ENCODE peak calls at places on chromosomes 3 and 15, in five cellular contexts. F, P, M, D and R are unnamed samples.

GRCh38 chr15:52010633-52011595 is 8.1 kb upstream of the MAPK6 start:
- DNase-seq in M (no peak), F (peak), D (peak), P (peak), R (no peak)

GRCh38 chr3:155026999-155027591 is 53.0 kb upstream of the MME start:
- DNase-seq in D (peak), M (no peak), F (no peak), P (peak), R (no peak)

GRCh38 chr3:62611541-62612240 is 238.3 kb upstream of the FEZF2 start:
- DNase-seq in D (peak), P (no peak), M (no peak), F (no peak), R (no peak)

GRCh38 chr15:77440378-77440999 is 19.8 kb downstream of the HMG20A start:
- DNase-seq in P (no peak), D (peak), F (no peak), M (no peak), R (no peak)

GRCh38 chr3:50648297-50648696 is 26.4 kb upstream of the DOCK3 start:
- DNase-seq in F (no peak), D (no peak), P (no peak), M (peak), R (no peak)

GRCh38 chr3:1404270-1404669 is 311.4 kb downstream of the CNTN6 start:
- DNase-seq in D (peak), F (peak), M (peak), P (no peak), R (no peak)

GRCh38 chr15:48671381-48672022 is 26.0 kb upstream of the FBN1 start:
- DNase-seq in M (no peak), D (peak), F (no peak), P (peak), R (no peak)

GRCh38 chr3:21839592-21839991 is 88.6 kb upstream of the ZNF385D start:
- DNase-seq in F (no peak), P (peak), D (peak), M (no peak), R (no peak)

GRCh38 chr3:49158108-49158709 is 7.9 kb downstream of the CCDC71 start:
- DNase-seq in P (no peak), D (no peak), M (peak), F (peak), R (peak)

GRCh38 chr3:41997702-41998551 is 36.0 kb upstream of the ULK4 start:
- DNase-seq in M (peak), P (no peak), F (no peak), D (peak), R (no peak)

GRCh38 chr15:70453238-70453637 is 310.1 kb downstream of the UACA start:
- DNase-seq in P (no peak), F (no peak), M (no peak), D (no peak), R (no peak)

GRCh38 chr3:6805236-6805635 is 55.7 kb upstream of the GRM7 start:
- DNase-seq in M (no peak), D (no peak), F (no peak), P (no peak), R (no peak)

GRCh38 chr15:71802770-71803169 is 7.6 kb upstream of the NR2E3 start:
- DNase-seq in M (peak), F (no peak), P (no peak), D (no peak), R (no peak)

GRCh38 chr15:67379530-67379929 is 124.9 kb downstream of the IQCH start:
- DNase-seq in F (no peak), P (no peak), D (no peak), M (no peak), R (no peak)

GRCh38 chr3:158352551-158352950 is 218.4 kb upstream of the MLF1 start:
- DNase-seq in P (peak), D (peak), M (no peak), F (no peak), R (no peak)

GRCh38 chr15:63553388-63553791 is 43.8 kb upstream of the FBXL22 start:
- DNase-seq in M (no peak), F (peak), P (peak), D (peak), R (no peak)

GRCh38 chr15:52466134-52466701 is 62.5 kb downstream of the MYO5A start:
- DNase-seq in M (peak), D (no peak), P (no peak), F (no peak), R (peak)

GRCh38 chr3:143442761-143443477 is 323.3 kb downstream of the CHST2 start:
- DNase-seq in P (no peak), M (no peak), D (peak), F (no peak), R (no peak)

GRCh38 chr3:30308131-30308530 is 298.3 kb upstream of the TGFBR2 start:
- DNase-seq in F (no peak), M (no peak), D (peak), P (peak), R (no peak)

GRCh38 chr15:33699691-33700447 is 268.4 kb upstream of the CHRM5 start:
- DNase-seq in P (no peak), M (peak), D (peak), F (no peak), R (no peak)

GRCh38 chr15:89171136-89172072 is 50.0 kb downstream of the RLBP1 start:
- DNase-seq in M (peak), D (peak), F (peak), P (no peak), R (no peak)

GRCh38 chr3:194607592-194608386 is 25.4 kb downstream of the TMEM44 start:
- DNase-seq in D (no peak), P (no peak), M (no peak), F (peak), R (no peak)

GRCh38 chr15:68469162-68470048 is 37.4 kb upstream of the ITGA11 start:
- DNase-seq in M (no peak), D (no peak), P (no peak), F (no peak), R (no peak)

GRCh38 chr3:138915503-138916498 is 31.1 kb downstream of the FOXL2 start:
- DNase-seq in P (peak), D (peak), M (peak), F (peak), R (peak)

GRCh38 chr3:106707347-106707746 is 669.9 kb upstream of the CCDC54 start:
- DNase-seq in P (no peak), D (no peak), F (no peak), M (no peak), R (no peak)

GRCh38 chr3:52262447-52262846 is 16.0 kb downstream of the WDR82 start:
- DNase-seq in D (no peak), P (no peak), M (no peak), F (no peak), R (no peak)

GRCh38 chr3:183339461-183340086 is 86.5 kb downstream of the B3GNT5 start:
- DNase-seq in M (no peak), P (no peak), D (no peak), F (no peak), R (no peak)

GRCh38 chr3:28151608-28152228 is 89.7 kb upstream of the CMC1 start:
- DNase-seq in F (no peak), D (peak), P (no peak), M (no peak), R (no peak)

GRCh38 chr3:159814161-159814560 is 174.5 kb upstream of the IL12A start:
- DNase-seq in M (no peak), P (no peak), F (no peak), D (peak), R (no peak)

GRCh38 chr3:94548581-94549316 is 485.9 kb downstream of the NSUN3 start:
- DNase-seq in P (no peak), M (peak), F (no peak), D (no peak), R (no peak)

GRCh38 chr3:196246612-196247308 is 30.4 kb downstream of the SLC51A start:
- DNase-seq in F (no peak), D (peak), P (peak), M (no peak), R (no peak)

GRCh38 chr15:80514071-80514780 is 110.0 kb downstream of the ARNT2 start:
- DNase-seq in P (peak), D (peak), F (no peak), M (no peak), R (no peak)

GRCh38 chr3:47476644-47477199 is 981 bp upstream of the SCAP start:
- DNase-seq in P (no peak), F (no peak), M (no peak), D (no peak), R (no peak)

GRCh38 chr3:172177803-172178316 is 138.5 kb downstream of the FNDC3B start:
- DNase-seq in D (no peak), P (no peak), F (no peak), M (no peak), R (no peak)

GRCh38 chr15:67094001-67094826 is 28.8 kb downstream of the SMAD3 start:
- DNase-seq in D (no peak), P (no peak), F (no peak), M (no peak), R (no peak)

GRCh38 chr15:41698779-41699178 is 38.6 kb downstream of the MGA start:
- DNase-seq in M (no peak), P (peak), F (no peak), D (peak), R (no peak)

GRCh38 chr15:41692049-41692448 is 31.8 kb downstream of the MGA start:
- DNase-seq in F (no peak), M (no peak), D (no peak), P (no peak), R (no peak)

GRCh38 chr15:41691471-41691870 is 31.3 kb downstream of the MGA start:
- DNase-seq in F (no peak), D (peak), P (no peak), M (no peak), R (no peak)

GRCh38 chr15:41693757-41694156 is 33.6 kb downstream of the MGA start:
- DNase-seq in P (no peak), M (no peak), D (no peak), F (no peak), R (no peak)

DNA sequence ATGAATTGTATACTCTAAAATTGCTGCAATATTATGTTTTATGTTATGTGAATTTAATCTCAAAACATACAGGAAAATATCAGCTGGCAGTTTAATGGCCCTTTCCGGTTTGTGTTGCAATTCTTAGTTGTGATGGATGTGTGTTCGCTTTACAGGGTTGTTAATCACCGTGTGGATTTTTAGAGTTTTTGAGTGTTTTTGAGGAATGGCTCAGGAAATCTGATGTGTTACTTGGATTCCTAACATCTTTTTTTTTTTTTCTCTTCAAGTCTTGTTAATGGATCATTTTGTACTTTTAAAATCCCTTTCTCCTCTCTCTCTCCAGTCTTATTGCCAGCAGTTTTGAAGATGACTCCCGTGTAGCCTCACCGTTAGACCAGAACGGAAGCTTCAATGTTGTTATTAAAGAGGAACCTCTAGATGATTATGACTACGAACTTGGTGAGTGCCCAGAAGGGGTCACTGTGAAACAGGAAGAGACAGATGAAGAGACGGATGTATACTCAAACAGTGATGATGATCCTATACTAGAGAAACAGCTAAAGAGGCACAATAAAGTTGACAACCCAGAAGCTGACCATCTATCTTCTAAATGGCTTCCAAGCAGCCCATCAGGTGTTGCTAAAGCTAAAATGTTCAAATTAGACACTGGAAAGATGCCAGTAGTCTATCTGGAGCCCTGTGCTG is 35.7 kb downstream of the MGA start:
- DNase-seq in F (no peak), P (no peak), D (peak), M (peak), R (peak)
- TF ChIP-seq CTCF in F (no peak), P (no peak), D (peak), M (peak), R (peak)

GRCh38 chr3:12541625-12542024 is 3.7 kb downstream of the MKRN2OS start:
- DNase-seq in M (peak), P (no peak), D (peak), F (no peak), R (no peak)
- TF ChIP-seq CTCF in M (peak), P (peak), D (peak), F (no peak), R (no peak)

GRCh38 chr3:190224466-190225185 is 97.6 kb downstream of the CLDN1 start:
- DNase-seq in M (no peak), F (no peak), P (no peak), D (no peak), R (no peak)
- TF ChIP-seq CTCF in M (no peak), F (no peak), P (no peak), D (no peak), R (no peak)

DNA sequence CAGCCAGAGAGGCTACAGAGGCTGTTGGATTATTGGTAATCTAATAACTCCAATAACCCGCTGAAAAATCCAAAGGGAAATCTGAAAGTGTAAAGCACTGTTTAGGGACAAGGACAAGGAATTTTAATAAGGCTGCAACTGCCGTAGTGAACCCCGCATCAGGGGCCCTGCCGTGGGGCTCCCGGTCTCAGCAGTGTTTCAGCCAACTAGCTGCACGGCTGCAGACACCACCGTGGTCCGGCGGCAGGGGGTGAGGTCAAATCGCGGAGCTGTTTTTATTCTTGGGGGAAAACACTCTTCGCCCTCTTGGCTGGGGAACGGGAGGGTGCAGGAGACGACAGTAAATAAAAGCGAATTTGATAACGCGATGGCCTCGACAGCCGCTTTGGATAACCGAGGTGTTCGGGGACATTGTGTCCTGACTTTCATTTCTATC is 6.1 kb downstream of the BCL6 start:
- DNase-seq in P (no peak), M (peak), D (no peak), F (no peak), R (no peak)
- TF ChIP-seq CTCF in P (peak), M (no peak), D (no peak), F (no peak), R (peak)

DNA sequence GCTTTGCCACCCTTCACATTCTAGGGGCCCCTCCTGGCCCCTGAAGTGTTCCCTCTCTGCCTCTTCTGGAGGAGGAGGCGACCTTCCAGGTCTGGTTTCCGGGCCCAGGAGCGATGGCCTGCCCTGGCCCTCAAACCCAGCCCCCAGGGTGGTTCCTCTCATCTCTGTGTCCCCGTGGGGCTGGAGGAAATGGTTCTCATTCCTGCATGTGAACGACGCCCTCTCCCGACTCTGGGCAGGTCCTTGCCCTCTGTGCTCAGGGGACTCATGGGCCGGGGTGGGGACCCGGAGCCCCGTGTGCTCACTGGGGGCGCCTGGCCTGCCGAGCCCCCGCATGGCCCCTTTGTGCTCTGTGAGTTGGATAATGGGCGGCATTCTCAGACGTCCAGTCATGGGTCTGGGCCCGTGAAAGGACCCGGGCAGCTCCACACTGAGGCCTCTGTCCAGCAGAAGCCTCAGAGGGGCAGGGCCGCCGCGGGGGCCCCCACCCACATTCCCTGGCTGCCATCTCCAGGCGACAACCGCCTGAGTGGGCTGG is 5.4 kb upstream of the PLXND1 start:
- DNase-seq in F (no peak), M (peak), P (no peak), D (peak), R (no peak)
- TF ChIP-seq CTCF in F (no peak), M (no peak), P (peak), D (no peak), R (no peak)

DNA sequence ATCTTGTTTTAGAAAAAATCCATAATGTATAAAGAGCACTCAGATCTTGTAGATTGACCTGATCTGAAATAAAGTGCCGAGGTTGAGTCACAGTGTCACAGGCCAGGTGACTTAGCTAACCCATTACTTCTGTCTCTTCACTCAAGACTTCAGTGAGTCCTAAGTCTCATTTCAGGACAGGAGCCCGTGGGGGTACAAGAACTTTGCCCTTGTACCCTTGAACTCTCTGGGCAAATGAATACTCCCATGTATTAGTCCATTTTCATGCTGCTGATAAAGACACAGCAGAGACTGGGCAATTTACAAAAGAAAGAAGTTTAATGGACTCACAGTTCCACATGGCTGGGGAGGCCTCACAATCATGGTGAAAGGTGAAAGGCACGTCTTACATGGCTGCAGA is 160.2 kb downstream of the ZPLD1 start:
- DNase-seq in D (no peak), P (no peak), M (no peak), F (no peak), R (no peak)
- TF ChIP-seq CTCF in D (no peak), P (no peak), M (no peak), F (no peak), R (no peak)

DNA sequence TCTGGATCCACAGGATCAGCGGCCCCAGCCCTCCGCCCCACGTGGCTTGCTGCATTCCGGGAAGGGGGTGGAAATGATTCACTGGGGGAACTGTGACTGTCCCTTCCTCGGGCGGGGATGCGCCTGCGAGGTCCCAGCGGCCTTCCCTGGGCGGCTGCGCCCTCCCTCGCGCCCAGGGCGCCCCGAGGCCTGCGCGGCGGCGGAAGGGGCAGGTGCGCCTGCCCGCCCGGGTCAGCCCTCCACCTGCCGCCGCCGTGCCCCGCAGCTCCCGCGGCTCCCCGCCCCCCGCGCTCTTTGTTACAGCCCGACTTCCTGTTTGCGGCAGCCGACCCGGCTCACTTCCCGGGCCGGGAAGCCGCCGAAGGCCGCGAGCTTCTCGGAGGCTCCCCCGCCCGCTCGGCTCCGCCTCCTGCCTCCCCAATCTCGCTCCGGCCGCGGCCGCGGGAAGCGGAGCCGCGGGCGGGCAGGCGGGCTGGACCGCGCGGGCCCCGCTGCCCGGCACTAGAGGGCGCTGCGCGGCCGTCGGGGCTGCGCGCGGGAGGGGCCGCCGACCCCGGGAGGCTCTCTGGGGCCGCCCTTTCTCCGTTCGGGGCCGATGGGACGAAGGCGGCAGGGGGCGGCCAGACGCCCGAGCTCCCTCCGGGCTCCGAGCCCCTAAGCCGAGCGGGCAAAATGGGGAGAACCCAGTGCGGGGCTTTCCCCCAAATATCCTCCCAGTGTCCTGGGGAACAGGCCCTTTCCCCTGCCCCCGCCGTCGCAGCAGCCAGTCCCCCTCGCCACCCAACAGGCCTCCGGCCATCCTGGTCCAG is 11.5 kb upstream of the CHAC1 start:
- DNase-seq in F (peak), P (no peak), D (peak), M (peak), R (peak)
- TF ChIP-seq CTCF in F (peak), P (peak), D (no peak), M (peak), R (peak)

GRCh38 chr3:140943781-140944547 is 2.3 kb downstream of the SLC25A36 start:
- DNase-seq in D (no peak), F (no peak), M (no peak), P (no peak), R (no peak)

GRCh38 chr3:140941090-140941433 is 574 bp upstream of the SLC25A36 start:
- DNase-seq in M (no peak), D (no peak), P (no peak), F (no peak), R (no peak)

GRCh38 chr3:140942221-140943104 is 827 bp downstream of the SLC25A36 start:
- DNase-seq in D (peak), M (peak), P (no peak), F (peak), R (peak)

GRCh38 chr3:140941434-140942220 is at the start of gene SLC25A36:
- DNase-seq in M (peak), F (peak), P (peak), D (peak), R (peak)
- TF ChIP-seq CTCF in M (no peak), F (no peak), P (no peak), D (no peak), R (no peak)

DNA sequence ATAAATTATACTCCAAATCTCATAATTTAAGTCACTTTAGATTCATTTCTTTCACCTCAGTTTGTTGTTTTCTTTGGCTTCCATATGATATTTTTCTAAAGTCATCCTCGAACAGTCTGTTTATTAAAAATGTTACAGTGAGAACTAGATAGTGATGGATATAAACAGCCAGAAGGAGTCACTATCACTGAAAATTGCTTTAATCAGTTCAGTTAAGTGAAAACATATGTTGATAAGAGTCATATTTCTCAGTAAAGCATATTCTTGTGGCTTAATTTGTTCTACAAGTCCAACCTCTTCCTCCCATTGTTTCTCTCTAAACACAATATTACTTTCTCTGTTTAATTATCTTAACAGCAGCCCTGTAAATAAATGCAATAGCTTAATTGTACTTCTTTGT is 427.5 kb upstream of the ALCAM start:
- DNase-seq in F (no peak), P (no peak), D (peak), M (no peak), R (no peak)
- TF ChIP-seq CTCF in F (no peak), P (peak), D (no peak), M (no peak), R (no peak)